ENCODE peak calls at places on chromosomes 16 and 17, in ten cellular contexts. F, C, Y, E, P, J, B, G, A and K are unnamed samples.

GRCh38 chr16:53084141-53084541 is 29.4 kb downstream of the CHD9 start:
- DNase-seq in G (peak), C (no peak), F (no peak), E (no peak), B (no peak), Y (no peak), A (no peak), J (peak), P (no peak), K (no peak)

GRCh38 chr17:74123350-74123749 is 80.1 kb upstream of the RPL38 start:
- DNase-seq in G (no peak), F (no peak), B (no peak), J (no peak), C (no peak), E (no peak), Y (no peak), P (no peak), A (no peak), K (no peak)

GRCh38 chr17:17722081-17722905 is 41.0 kb downstream of the RAI1 start:
- DNase-seq in B (no peak), Y (no peak), P (no peak), J (peak), C (peak), E (no peak), A (no peak), G (no peak), F (no peak), K (no peak)

GRCh38 chr17:20191066-20191465 is 181.9 kb downstream of the SPECC1 start:
- DNase-seq in P (no peak), Y (no peak), F (no peak), E (no peak), B (no peak), J (peak), G (no peak), C (no peak), A (no peak), K (no peak)

GRCh38 chr17:38925263-38925995 is at the start of gene LASP1NB:
- DNase-seq in C (peak), P (no peak), J (no peak), B (no peak), Y (no peak), F (no peak), E (no peak), G (no peak), A (no peak), K (peak)

GRCh38 chr16:55542459-55543082 is 23.9 kb upstream of the CAPNS2 start:
- DNase-seq in F (no peak), A (no peak), P (no peak), B (no peak), G (no peak), C (no peak), E (no peak), Y (no peak), J (peak), K (no peak)

GRCh38 chr16:73149329-73149728 is 101.4 kb upstream of the ZFHX3 start:
- DNase-seq in Y (peak), C (no peak), F (no peak), G (no peak), E (no peak), P (peak), J (no peak), B (no peak), A (no peak), K (no peak)

GRCh38 chr16:69404275-69404805 is 18.5 kb upstream of the TERF2 start:
- DNase-seq in P (peak), B (peak), G (no peak), E (peak), A (peak), J (peak), Y (peak), C (peak), F (no peak), K (no peak)

GRCh38 chr16:85490971-85491771 is 122.0 kb upstream of the GSE1 start:
- DNase-seq in J (no peak), F (no peak), E (peak), A (no peak), C (no peak), B (no peak), Y (peak), P (peak), G (no peak), K (no peak)

GRCh38 chr17:77394540-77395295 is 253.9 kb downstream of the SEC14L1 start:
- DNase-seq in A (no peak), B (no peak), C (no peak), F (no peak), G (no peak), E (peak), Y (peak), P (peak), J (no peak), K (peak)

GRCh38 chr17:78208486-78208885 is 5.6 kb upstream of the BIRC5 start:
- DNase-seq in A (no peak), P (no peak), Y (no peak), J (no peak), G (no peak), B (no peak), E (no peak), F (no peak), C (no peak), K (no peak)

GRCh38 chr17:63841350-63842172 is 924 bp downstream of the SMARCD2 start:
- DNase-seq in A (peak), J (peak), F (peak), B (peak), E (peak), P (peak), Y (peak), G (peak), C (peak), K (peak)

GRCh38 chr17:47188799-47189731 is at the start of gene CDC27:
- DNase-seq in J (peak), C (peak), G (peak), B (peak), Y (peak), P (peak), F (peak), A (peak), E (peak), K (peak)

GRCh38 chr17:66431910-66432309 is 129.5 kb downstream of the PRKCA start:
- DNase-seq in A (no peak), Y (no peak), J (peak), P (no peak), G (no peak), E (no peak), B (no peak), C (no peak), F (no peak), K (no peak)

GRCh38 chr17:8248751-8249607 is at the start of gene PFAS:
- DNase-seq in B (peak), Y (peak), F (peak), E (peak), C (peak), J (peak), G (peak), P (peak), A (peak), K (peak)

GRCh38 chr17:29165800-29166506 is 14.2 kb downstream of the MYO18A start:
- DNase-seq in A (no peak), B (peak), P (no peak), C (no peak), F (no peak), J (no peak), Y (no peak), G (no peak), E (no peak), K (no peak)

GRCh38 chr17:39665642-39666221 is 583 bp downstream of the TCAP start:
- DNase-seq in P (no peak), Y (no peak), B (peak), F (no peak), G (no peak), A (no peak), E (no peak), J (peak), C (no peak), K (peak)

GRCh38 chr17:39653662-39654331 is 11.4 kb upstream of the TCAP start:
- DNase-seq in P (peak), C (peak), A (peak), G (peak), E (peak), J (peak), B (peak), F (peak), Y (peak), K (peak)

GRCh38 chr17:78977992-78978973 is 1.4 kb downstream of the LGALS3BP start:
- DNase-seq in C (peak), F (peak), J (no peak), A (no peak), B (peak), P (no peak), G (no peak), Y (no peak), E (no peak), K (no peak)

GRCh38 chr16:49537924-49538455 is 164.4 kb downstream of the C16orf78 start:
- DNase-seq in P (no peak), Y (no peak), B (no peak), E (no peak), C (no peak), G (no peak), J (no peak), A (no peak), F (no peak), K (no peak)

GRCh38 chr17:56973520-56973919 is 4.4 kb upstream of the SCPEP1 start:
- DNase-seq in C (no peak), Y (no peak), A (peak), E (no peak), J (peak), B (no peak), F (no peak), G (no peak), P (no peak), K (no peak)

GRCh38 chr16:13957197-13958078 is 37.5 kb downstream of the ERCC4 start:
- DNase-seq in F (peak), Y (peak), J (peak), C (no peak), A (peak), E (peak), B (peak), P (peak), G (peak), K (peak)

GRCh38 chr16:4664538-4665418 is 28.6 kb upstream of the NUDT16L1 start:
- DNase-seq in A (peak), G (no peak), Y (peak), P (peak), B (no peak), C (no peak), F (peak), E (peak), J (peak), K (no peak)

GRCh38 chr17:58960068-58960467 is 146.6 kb downstream of the TRIM37 start:
- DNase-seq in F (no peak), B (no peak), J (peak), A (peak), G (no peak), C (peak), Y (no peak), P (peak), E (no peak), K (no peak)

GRCh38 chr16:686459-687260 is 2.5 kb upstream of the JMJD8 start:
- DNase-seq in A (no peak), F (no peak), C (no peak), J (no peak), Y (no peak), G (no peak), P (no peak), E (no peak), B (no peak), K (no peak)

GRCh38 chr16:69917739-69918138 is 33.4 kb upstream of the CLEC18A start:
- DNase-seq in G (peak), F (no peak), E (no peak), P (no peak), J (peak), C (no peak), B (peak), Y (no peak), A (peak), K (peak)

GRCh38 chr16:80174416-80174815 is 366.4 kb upstream of the DYNLRB2 start:
- DNase-seq in G (no peak), C (no peak), J (peak), F (no peak), Y (no peak), A (no peak), B (no peak), P (no peak), E (no peak), K (no peak)

GRCh38 chr17:13538841-13539411 is 62.8 kb downstream of the HS3ST3A1 start:
- DNase-seq in P (no peak), C (no peak), B (no peak), F (no peak), J (no peak), E (no peak), G (no peak), A (no peak), Y (no peak), K (no peak)

GRCh38 chr16:3317315-3317999 is 12.2 kb downstream of the ZNF75A start:
- DNase-seq in G (no peak), A (no peak), C (no peak), Y (no peak), J (peak), E (no peak), F (no peak), B (no peak), P (no peak), K (no peak)

GRCh38 chr17:35086164-35086563 is 22.7 kb upstream of the RFFL start:
- DNase-seq in Y (no peak), A (no peak), C (no peak), J (no peak), B (no peak), E (no peak), F (no peak), P (no peak), G (no peak), K (no peak)

GRCh38 chr16:85171809-85172464 is 59.7 kb upstream of the CIBAR2 start:
- DNase-seq in P (no peak), F (no peak), Y (no peak), A (no peak), C (no peak), G (no peak), B (peak), J (no peak), E (no peak), K (no peak)

GRCh38 chr16:23400387-23400930 is 52.5 kb downstream of the COG7 start:
- DNase-seq in F (no peak), Y (no peak), E (no peak), B (peak), C (no peak), J (no peak), A (peak), P (no peak), G (no peak), K (no peak)

GRCh38 chr16:80347900-80348299 is 192.9 kb upstream of the DYNLRB2 start:
- DNase-seq in G (peak), B (peak), C (no peak), Y (no peak), E (no peak), F (peak), P (no peak), J (no peak), A (peak), K (no peak)

GRCh38 chr16:2469399-2470233 is 1.5 kb upstream of the NTN3 start:
- DNase-seq in G (no peak), C (no peak), B (no peak), J (no peak), Y (no peak), E (no peak), F (no peak), A (no peak), P (no peak), K (no peak)

GRCh38 chr16:2846511-2847310 is 11.3 kb downstream of the PRSS22 start:
- DNase-seq in G (no peak), P (no peak), B (no peak), C (no peak), F (no peak), A (no peak), Y (no peak), E (no peak), J (peak), K (no peak)

GRCh38 chr17:42853597-42853967 is 2.6 kb downstream of the AOC3 start:
- DNase-seq in Y (peak), F (no peak), P (no peak), J (no peak), G (no peak), A (no peak), C (no peak), E (no peak), B (peak), K (no peak)

GRCh38 chr17:78266231-78266631 is 34.8 kb downstream of the TMEM235 start:
- DNase-seq in Y (no peak), F (no peak), B (no peak), P (peak), J (no peak), G (no peak), C (no peak), A (no peak), E (peak), K (no peak)

DNA sequence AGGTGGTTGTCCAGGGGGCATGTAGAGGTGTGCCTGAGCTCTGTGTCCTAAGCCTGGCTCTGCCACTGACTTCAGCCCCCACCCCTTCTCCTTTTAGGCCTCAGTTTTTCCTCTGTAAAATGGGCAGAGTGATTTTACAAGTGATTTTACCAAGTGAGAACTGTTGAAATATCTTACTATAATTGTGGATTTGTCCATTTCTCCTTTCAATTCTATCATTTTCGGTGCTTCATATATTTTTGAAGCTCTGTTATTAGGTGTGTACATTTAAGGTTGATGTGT is 21.7 kb upstream of the HOXB9 start:
- DNase-seq in C (no peak), B (no peak), G (no peak), F (no peak), J (no peak), P (no peak), Y (no peak), A (no peak), E (no peak), K (no peak)
- H3K4me3 ChIP-seq in C (no peak), B (no peak), G (no peak), F (no peak), J (no peak), P (peak), Y (peak), A (no peak), E (no peak), K (no peak)

GRCh38 chr16:60686824-60687223 is 1349.4 kb downstream of the CDH8 start:
- DNase-seq in F (no peak), P (no peak), B (no peak), C (no peak), Y (no peak), A (no peak), E (no peak), G (no peak), J (no peak), K (no peak)
- H3K4me3 ChIP-seq in F (no peak), P (no peak), B (no peak), C (no peak), Y (no peak), A (no peak), E (no peak), G (no peak), J (no peak), K (no peak)

GRCh38 chr16:21952793-21953540 is at the start of gene UQCRC2:
- DNase-seq in A (peak), C (peak), E (peak), F (peak), P (peak), J (peak), Y (peak), G (peak), B (peak), K (peak)
- H3K4me3 ChIP-seq in A (peak), C (peak), E (peak), F (peak), P (peak), J (peak), Y (peak), G (peak), B (peak), K (peak)

GRCh38 chr16:57533366-57533617 is 3.1 kb downstream of the CCDC102A start:
- DNase-seq in J (no peak), Y (no peak), E (no peak), C (no peak), G (no peak), P (no peak), B (peak), F (no peak), A (no peak), K (no peak)
- H3K4me3 ChIP-seq in J (no peak), Y (no peak), E (no peak), C (no peak), G (no peak), P (no peak), B (no peak), F (no peak), A (no peak), K (no peak)

GRCh38 chr17:82294086-82294773 is 20.7 kb upstream of the CSNK1D start:
- DNase-seq in G (no peak), C (no peak), F (no peak), B (no peak), E (no peak), J (peak), P (no peak), A (no peak), Y (no peak), K (no peak)
- H3K4me3 ChIP-seq in G (no peak), C (no peak), F (peak), B (peak), E (no peak), J (peak), P (peak), A (no peak), Y (peak), K (peak)

GRCh38 chr16:56647641-56648431 is 3.9 kb upstream of the MT1B start:
- DNase-seq in F (no peak), A (no peak), Y (peak), J (no peak), B (no peak), P (peak), C (no peak), G (no peak), E (peak), K (no peak)
- H3K4me3 ChIP-seq in F (no peak), A (no peak), Y (no peak), J (no peak), B (no peak), P (no peak), C (no peak), G (no peak), E (no peak), K (no peak)

DNA sequence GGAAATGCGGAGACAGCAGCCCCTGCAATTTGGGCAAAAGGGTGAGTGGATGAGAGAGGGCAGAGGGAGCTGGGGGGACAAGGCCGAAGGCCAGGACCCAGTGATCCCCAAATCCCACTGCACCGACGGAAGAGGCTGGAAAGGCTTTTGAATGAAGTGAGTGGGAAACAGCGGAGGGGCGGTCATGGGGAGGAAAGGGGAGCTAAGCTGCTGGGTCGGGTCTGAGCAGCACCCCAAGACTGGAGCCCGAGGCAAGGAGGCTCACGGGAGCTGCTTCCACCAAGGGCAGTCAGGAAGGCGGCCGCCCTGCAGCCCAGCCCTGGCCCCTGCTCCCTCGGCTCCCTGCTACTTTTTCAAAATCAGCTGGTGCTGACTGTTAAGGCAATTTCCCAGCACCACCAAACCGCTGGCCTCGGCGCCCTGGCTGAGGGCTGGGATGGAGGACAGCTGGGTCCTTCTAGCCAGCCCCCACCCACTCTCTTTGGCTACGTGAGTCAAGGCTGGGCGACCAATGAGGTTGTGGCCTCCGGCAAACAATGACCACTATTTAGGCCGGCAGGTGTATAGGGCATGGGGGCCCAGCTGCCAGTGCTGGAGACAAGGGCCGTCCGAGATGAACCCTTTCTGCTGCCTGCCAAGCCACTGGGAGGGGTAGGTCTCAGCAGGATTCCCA is 509 bp downstream of the SERPINF1 start:
- DNase-seq in C (peak), P (no peak), Y (no peak), E (no peak), F (peak), A (no peak), J (no peak), G (peak), B (no peak), K (peak)
- H3K4me3 ChIP-seq in C (peak), P (no peak), Y (peak), E (peak), F (peak), A (peak), J (peak), G (peak), B (no peak), K (peak)

DNA sequence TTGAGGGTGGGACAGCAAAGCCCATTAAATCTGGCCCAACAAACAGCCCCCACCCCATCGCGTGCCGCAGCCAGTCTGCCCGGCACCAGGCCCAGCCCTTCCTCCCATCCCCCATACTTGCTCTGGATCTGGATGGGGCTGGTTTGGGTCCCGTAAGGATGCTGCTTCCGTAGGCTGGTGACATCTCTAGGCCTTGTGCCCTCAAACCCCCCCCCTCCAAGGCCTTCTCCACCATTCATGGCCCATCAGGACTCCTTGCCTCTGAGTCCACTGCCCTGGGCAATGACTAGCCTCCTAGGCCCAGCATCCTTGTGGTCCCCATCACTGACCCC is 844 bp upstream of the FAM83G start:
- DNase-seq in F (no peak), A (no peak), Y (no peak), E (no peak), B (no peak), J (no peak), P (no peak), G (no peak), C (no peak), K (no peak)
- H3K4me3 ChIP-seq in F (no peak), A (no peak), Y (no peak), E (no peak), B (no peak), J (no peak), P (no peak), G (no peak), C (no peak), K (peak)

GRCh38 chr17:55417411-55418268 is 4.0 kb downstream of the MMD start:
- DNase-seq in F (no peak), E (no peak), P (no peak), Y (no peak), B (no peak), G (no peak), J (no peak), C (no peak), A (no peak), K (no peak)
- H3K4me3 ChIP-seq in F (no peak), E (no peak), P (no peak), Y (no peak), B (no peak), G (no peak), J (no peak), C (no peak), A (no peak), K (no peak)